ENCODE peak calls at places on chromosomes 16 and 17, in six cellular contexts. One of them, this sample, is unnamed.
A peak's percentile ranks its signal among the peaks of the same experiment; 100 is the strongest.

GRCh38 chr17:16322636-16323035 is 30.6 kb downstream of the CENPV start:
- DNase-seq in SHP77: no peak
- DNase-seq in iris pigment epithelial cell: peak; percentile 94
- DNase-seq in Kasumi-1: no peak
- DNase-seq in activated naive CD4-positive, alpha-beta T cell treated with anti-CD3 and anti-CD28 coated beads for 36 hours: no peak
- DNase-seq in CD4-positive, CD25-positive, alpha-beta regulatory T cell: no peak
- DNase-seq in this sample: peak; percentile 35

GRCh38 chr16:9072806-9073341 is 18.6 kb upstream of the HAPSTR1 start:
- DNase-seq in CD4-positive, CD25-positive, alpha-beta regulatory T cell: no peak
- DNase-seq in SHP77: no peak
- DNase-seq in iris pigment epithelial cell: peak; percentile 94
- DNase-seq in Kasumi-1: no peak
- DNase-seq in activated naive CD4-positive, alpha-beta T cell treated with anti-CD3 and anti-CD28 coated beads for 36 hours: peak; percentile 68
- DNase-seq in this sample: peak; percentile 64

GRCh38 chr17:7225711-7226331 is 6.1 kb downstream of the ACADVL start:
- DNase-seq in iris pigment epithelial cell: no peak
- DNase-seq in activated naive CD4-positive, alpha-beta T cell treated with anti-CD3 and anti-CD28 coated beads for 36 hours: no peak
- DNase-seq in Kasumi-1: no peak
- DNase-seq in SHP77: no peak
- DNase-seq in CD4-positive, CD25-positive, alpha-beta regulatory T cell: no peak
- DNase-seq in this sample: no peak

GRCh38 chr16:24499193-24499814 is 40.1 kb upstream of the RBBP6 start:
- DNase-seq in iris pigment epithelial cell: peak; percentile 52
- DNase-seq in activated naive CD4-positive, alpha-beta T cell treated with anti-CD3 and anti-CD28 coated beads for 36 hours: peak; percentile 55
- DNase-seq in Kasumi-1: peak; percentile 38
- DNase-seq in SHP77: no peak
- DNase-seq in CD4-positive, CD25-positive, alpha-beta regulatory T cell: no peak
- DNase-seq in this sample: peak; percentile 29

GRCh38 chr16:79805621-79806020 is 205.1 kb upstream of the MAF start:
- DNase-seq in activated naive CD4-positive, alpha-beta T cell treated with anti-CD3 and anti-CD28 coated beads for 36 hours: no peak
- DNase-seq in SHP77: no peak
- DNase-seq in CD4-positive, CD25-positive, alpha-beta regulatory T cell: no peak
- DNase-seq in Kasumi-1: no peak
- DNase-seq in iris pigment epithelial cell: no peak
- DNase-seq in this sample: no peak

GRCh38 chr16:12964466-12964865 is 63.1 kb downstream of the SHISA9 start:
- DNase-seq in iris pigment epithelial cell: no peak
- DNase-seq in SHP77: no peak
- DNase-seq in CD4-positive, CD25-positive, alpha-beta regulatory T cell: no peak
- DNase-seq in Kasumi-1: no peak
- DNase-seq in activated naive CD4-positive, alpha-beta T cell treated with anti-CD3 and anti-CD28 coated beads for 36 hours: no peak
- DNase-seq in this sample: no peak

GRCh38 chr17:82674656-82675475 is 23.6 kb downstream of the RAB40B start:
- DNase-seq in iris pigment epithelial cell: no peak
- DNase-seq in SHP77: peak; percentile 18
- DNase-seq in CD4-positive, CD25-positive, alpha-beta regulatory T cell: no peak
- DNase-seq in activated naive CD4-positive, alpha-beta T cell treated with anti-CD3 and anti-CD28 coated beads for 36 hours: no peak
- DNase-seq in Kasumi-1: no peak
- DNase-seq in this sample: no peak

GRCh38 chr17:50684612-50685333 is 22.9 kb downstream of the ANKRD40 start:
- DNase-seq in Kasumi-1: no peak
- DNase-seq in CD4-positive, CD25-positive, alpha-beta regulatory T cell: no peak
- DNase-seq in SHP77: peak; percentile 36
- DNase-seq in iris pigment epithelial cell: no peak
- DNase-seq in activated naive CD4-positive, alpha-beta T cell treated with anti-CD3 and anti-CD28 coated beads for 36 hours: no peak
- DNase-seq in this sample: no peak